ENCODE peak calls at places on chromosomes 11 and 22, in nine cellular contexts. B is RPMI7951, Y is GM04503, Z is EH, L is COLO829, G is substantia nigra, T is ovary, O is COR-L47, V is SK-N-SH. X is an unnamed sample.

GRCh38 chr22:30178180-30179126 is 68.1 kb downstream of the LIF start:
- DNase-seq in T (no peak), G (no peak), B (no peak), O (no peak), Y (no peak), L (no peak), Z (peak; percentile 18), V (no peak), X (no peak)

GRCh38 chr22:21590809-21591641 is 23.5 kb downstream of the UBE2L3 start:
- DNase-seq in Z (no peak), B (no peak), V (no peak), L (no peak), T (no peak), Y (no peak), G (no peak), O (no peak), X (no peak)

GRCh38 chr22:49047461-49047860 is 780.2 kb downstream of the BRD1 start:
- DNase-seq in G (no peak), O (no peak), Z (no peak), L (no peak), B (no peak), V (no peak), T (no peak), Y (no peak), X (no peak)

GRCh38 chr11:97621282-97621681 is 1231.5 kb downstream of the JRKL start:
- DNase-seq in Z (no peak), B (no peak), L (no peak), V (no peak), O (no peak), Y (no peak), T (no peak), G (no peak), X (no peak)

GRCh38 chr11:15493066-15493465 is 378.3 kb downstream of the INSC start:
- DNase-seq in T (no peak), V (no peak), Z (peak; percentile 3), L (peak; percentile 21), B (peak; percentile 8), G (no peak), O (no peak), Y (no peak), X (peak; percentile 43)

GRCh38 chr22:48884786-48885185 is 942.9 kb downstream of the BRD1 start:
- DNase-seq in Z (no peak), Y (no peak), L (no peak), O (no peak), B (no peak), V (no peak), T (no peak), G (no peak), X (no peak)

GRCh38 chr11:120304526-120304925 is 20.6 kb upstream of the TLCD5 start:
- DNase-seq in Y (no peak), T (no peak), G (no peak), O (no peak), V (no peak), Z (peak; percentile 41), L (no peak), B (no peak), X (peak; percentile 43)

GRCh38 chr11:14308114-14308896 is 50.7 kb downstream of the RRAS2 start:
- DNase-seq in Y (no peak), T (no peak), Z (peak; percentile 61), L (peak; percentile 46), G (no peak), V (peak; percentile 32), O (no peak), B (peak; percentile 48), X (peak; percentile 49)

GRCh38 chr11:104127828-104128227 is 36.1 kb downstream of the PDGFD start:
- DNase-seq in V (no peak), G (no peak), Y (no peak), L (peak; percentile 63), T (no peak), Z (peak; percentile 37), O (no peak), B (no peak), X (peak; percentile 33)

GRCh38 chr11:31887180-31887579 is 76.1 kb upstream of the PAX6 start:
- DNase-seq in T (no peak), Z (no peak), O (no peak), V (peak; percentile 12), B (no peak), Y (no peak), G (no peak), L (no peak), X (no peak)

GRCh38 chr11:69497221-69497787 is 15.8 kb downstream of the LINC01488 start:
- DNase-seq in T (peak; percentile 30), O (no peak), B (peak; percentile 98), V (no peak), Z (peak; percentile 99), G (no peak), Y (peak; percentile 94), L (peak; percentile 91), X (peak; percentile 99)

GRCh38 chr11:111367411-111368284 is 11.4 kb downstream of the POU2AF1 start:
- DNase-seq in B (no peak), O (no peak), T (no peak), V (no peak), Z (no peak), L (no peak), G (no peak), Y (no peak), X (no peak)

GRCh38 chr11:128297111-128297651 is 290.2 kb downstream of the ETS1 start:
- DNase-seq in G (no peak), O (peak; percentile 92), Y (no peak), B (no peak), Z (no peak), T (no peak), L (no peak), V (no peak), X (no peak)

GRCh38 chr22:43325176-43325575 is 18.0 kb downstream of the SCUBE1 start:
- DNase-seq in V (no peak), Z (no peak), T (no peak), L (no peak), B (no peak), G (no peak), O (no peak), Y (no peak), X (no peak)

GRCh38 chr11:114062272-114062671 is 2.8 kb downstream of the ZBTB16 start:
- DNase-seq in B (no peak), Z (no peak), Y (no peak), V (no peak), G (no peak), O (no peak), L (no peak), T (no peak), X (no peak)

GRCh38 chr22:35276019-35276418 is 18.7 kb downstream of the HMGXB4 start:
- DNase-seq in V (no peak), B (no peak), Y (no peak), Z (no peak), G (no peak), T (no peak), O (no peak), L (no peak), X (no peak)